ENCODE peak calls at places on chromosomes 16 and 17, in eight cellular contexts. Z is heart left ventricle, F is thyroid gland, Y is GM10248, R is HL-60, S is hepatocyte, K is fibroblast of mammary gland, U is fibroblast of the aortic adventitia. J is an unnamed sample.
A peak's percentile ranks its signal among the peaks of the same experiment; 100 is the strongest.

GRCh38 chr17:2050246-2050866 is 4.5 kb upstream of the HIC1 start:
- DNase-seq in F (peak; percentile 61), S (peak; percentile 91), K (peak; percentile 64), R (no peak), U (no peak), Z (peak; percentile 74), Y (peak; percentile 71), J (no peak)

GRCh38 chr17:48907713-48908046 is 527 bp upstream of the UBE2Z start:
- DNase-seq in Y (no peak), S (peak; percentile 37), F (no peak), Z (no peak), U (no peak), R (no peak), K (peak; percentile 65), J (no peak)

GRCh38 chr17:7484067-7484963 is at the start of gene POLR2A:
- DNase-seq in U (peak; percentile 99), S (peak; percentile 99), Z (peak; percentile 98), R (peak; percentile 82), K (peak; percentile 98), F (peak; percentile 99), Y (peak; percentile 99), J (peak; percentile 99)

GRCh38 chr16:3525951-3526350 is 25.1 kb downstream of the CLUAP1 start:
- DNase-seq in F (no peak), Y (no peak), U (no peak), Z (no peak), K (no peak), R (no peak), S (no peak), J (no peak)

GRCh38 chr16:82855471-82855870 is 228.7 kb downstream of the CDH13 start:
- DNase-seq in K (peak; percentile 52), F (no peak), U (peak; percentile 67), R (no peak), Y (no peak), Z (no peak), S (no peak), J (no peak)

GRCh38 chr16:11107781-11108465 is 148.1 kb downstream of the SOCS1 start:
- DNase-seq in R (no peak), K (peak; percentile 61), Y (no peak), Z (no peak), U (peak; percentile 26), S (no peak), F (no peak), J (no peak)

GRCh38 chr16:89842471-89843408 is 14.5 kb downstream of the SPIRE2 start:
- DNase-seq in Y (no peak), S (no peak), F (peak; percentile 57), U (peak; percentile 62), R (no peak), K (peak; percentile 31), Z (peak; percentile 57), J (no peak)

GRCh38 chr16:57388359-57389086 is 16.0 kb upstream of the CCL17 start:
- DNase-seq in F (no peak), Z (no peak), Y (no peak), S (no peak), K (no peak), U (no peak), R (no peak), J (no peak)

GRCh38 chr17:73585583-73585982 is 58.7 kb downstream of the SDK2 start:
- DNase-seq in R (no peak), U (no peak), F (no peak), K (no peak), Z (no peak), S (no peak), Y (no peak), J (no peak)

GRCh38 chr16:8874388-8874787 is 5.6 kb upstream of the CARHSP1 start:
- DNase-seq in R (no peak), U (peak; percentile 84), S (peak; percentile 46), Y (no peak), K (peak; percentile 34), F (no peak), Z (no peak), J (no peak)

GRCh38 chr17:189444-189843 is 8.0 kb upstream of the DOC2B start:
- DNase-seq in F (no peak), R (no peak), K (no peak), U (no peak), S (no peak), Y (no peak), Z (no peak), J (no peak)

GRCh38 chr16:50821586-50821985 is 79.7 kb downstream of the CYLD start:
- DNase-seq in F (no peak), R (no peak), Z (no peak), S (no peak), K (peak; percentile 18), U (no peak), Y (no peak), J (no peak)

GRCh38 chr17:43651621-43652480 is 9.9 kb downstream of the MEOX1 start:
- DNase-seq in Z (no peak), R (no peak), F (no peak), S (no peak), Y (no peak), K (no peak), U (no peak), J (no peak)

GRCh38 chr16:13866073-13866472 is 53.9 kb upstream of the ERCC4 start:
- DNase-seq in U (peak; percentile 92), K (peak; percentile 81), S (peak; percentile 90), F (peak; percentile 86), Y (peak; percentile 44), R (peak; percentile 3), Z (peak; percentile 72), J (no peak)

GRCh38 chr16:65414284-65414984 is 292.6 kb upstream of the CDH11 start:
- DNase-seq in U (peak; percentile 75), K (peak; percentile 93), Z (no peak), S (peak; percentile 15), F (no peak), R (no peak), Y (no peak), J (no peak)

GRCh38 chr16:64356267-64356666 is 765.6 kb downstream of the CDH11 start:
- DNase-seq in U (peak; percentile 91), K (peak; percentile 92), F (no peak), S (peak; percentile 50), Y (no peak), R (no peak), Z (no peak), J (no peak)

GRCh38 chr16:59044616-59045015 is 310.5 kb upstream of the GOT2 start:
- DNase-seq in U (no peak), F (no peak), R (no peak), S (no peak), Z (no peak), Y (no peak), K (peak; percentile 7), J (no peak)

GRCh38 chr17:44558349-44559287 is 1.3 kb downstream of the FZD2 start:
- DNase-seq in R (no peak), Y (no peak), F (no peak), K (no peak), U (no peak), S (no peak), Z (no peak), J (no peak)

GRCh38 chr17:71441098-71441497 is 679.7 kb upstream of the SOX9 start:
- DNase-seq in R (no peak), U (peak; percentile 54), Y (no peak), S (peak; percentile 47), F (no peak), K (peak; percentile 91), Z (no peak), J (no peak)

GRCh38 chr17:81701288-81702071 is 1.7 kb upstream of the MRPL12 start:
- DNase-seq in Z (no peak), S (peak; percentile 40), Y (no peak), F (no peak), K (no peak), R (no peak), U (no peak), J (no peak)
- TF ChIP-seq CTCF in Z (no peak), S (peak; percentile 9), Y (peak; percentile 19), F (no peak), K (no peak), R (peak; percentile 4), U (no peak), J (no peak)

DNA sequence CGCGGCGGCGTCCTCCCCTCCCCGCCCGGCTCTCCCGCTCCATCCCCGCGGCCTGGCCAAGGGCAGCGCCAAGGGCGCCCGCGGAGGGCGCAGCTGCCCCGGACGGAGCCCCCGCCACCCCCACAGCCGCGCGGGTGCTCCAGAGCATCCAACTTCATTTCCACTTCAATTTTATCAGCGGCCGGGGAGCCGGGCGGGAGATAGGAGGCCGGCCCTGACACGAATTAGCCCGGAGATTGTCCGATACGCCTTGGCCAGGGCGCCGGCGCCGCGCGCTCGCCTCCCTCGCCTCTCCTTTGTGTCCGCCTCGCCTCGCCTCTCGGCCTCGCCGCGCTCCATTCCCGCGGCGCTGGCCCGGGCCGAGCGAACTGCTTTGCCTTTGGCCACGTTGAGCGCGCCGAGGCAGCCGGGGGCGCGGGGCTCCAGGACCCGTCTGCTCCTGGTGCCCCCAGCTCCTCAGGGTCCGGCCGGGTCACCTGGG is 129.1 kb upstream of the LHX1 start:
- DNase-seq in S (peak; percentile 23), F (no peak), R (no peak), K (no peak), U (no peak), Y (no peak), Z (no peak), J (no peak)
- TF ChIP-seq CTCF in S (no peak), F (no peak), R (no peak), K (no peak), U (no peak), Y (no peak), Z (no peak), J (no peak)

DNA sequence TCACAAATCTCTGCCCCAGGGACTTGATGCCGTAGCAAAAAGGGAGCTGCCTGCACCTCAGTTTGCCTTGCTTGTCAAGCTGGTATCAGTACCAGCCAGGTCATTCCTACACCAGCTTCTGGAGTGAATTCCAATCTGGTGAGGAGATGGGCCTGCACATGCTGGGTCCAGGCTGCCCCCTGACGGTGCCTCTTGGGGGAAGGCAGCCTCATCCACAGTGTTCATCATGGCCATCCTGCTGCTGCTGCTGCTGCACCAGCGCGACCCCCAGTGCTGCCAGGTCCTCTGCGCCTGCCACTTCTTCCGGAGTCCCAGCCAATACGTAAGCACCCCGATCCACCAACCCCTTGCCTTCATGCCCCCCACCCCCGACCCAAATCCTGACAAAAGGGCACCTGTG is 8.3 kb downstream of the MRPL27 start:
- DNase-seq in F (no peak), S (peak; percentile 58), U (no peak), Z (no peak), Y (no peak), R (no peak), K (no peak), J (no peak)
- TF ChIP-seq CTCF in F (no peak), S (peak; percentile 24), U (no peak), Z (no peak), Y (no peak), R (no peak), K (no peak), J (no peak)

DNA sequence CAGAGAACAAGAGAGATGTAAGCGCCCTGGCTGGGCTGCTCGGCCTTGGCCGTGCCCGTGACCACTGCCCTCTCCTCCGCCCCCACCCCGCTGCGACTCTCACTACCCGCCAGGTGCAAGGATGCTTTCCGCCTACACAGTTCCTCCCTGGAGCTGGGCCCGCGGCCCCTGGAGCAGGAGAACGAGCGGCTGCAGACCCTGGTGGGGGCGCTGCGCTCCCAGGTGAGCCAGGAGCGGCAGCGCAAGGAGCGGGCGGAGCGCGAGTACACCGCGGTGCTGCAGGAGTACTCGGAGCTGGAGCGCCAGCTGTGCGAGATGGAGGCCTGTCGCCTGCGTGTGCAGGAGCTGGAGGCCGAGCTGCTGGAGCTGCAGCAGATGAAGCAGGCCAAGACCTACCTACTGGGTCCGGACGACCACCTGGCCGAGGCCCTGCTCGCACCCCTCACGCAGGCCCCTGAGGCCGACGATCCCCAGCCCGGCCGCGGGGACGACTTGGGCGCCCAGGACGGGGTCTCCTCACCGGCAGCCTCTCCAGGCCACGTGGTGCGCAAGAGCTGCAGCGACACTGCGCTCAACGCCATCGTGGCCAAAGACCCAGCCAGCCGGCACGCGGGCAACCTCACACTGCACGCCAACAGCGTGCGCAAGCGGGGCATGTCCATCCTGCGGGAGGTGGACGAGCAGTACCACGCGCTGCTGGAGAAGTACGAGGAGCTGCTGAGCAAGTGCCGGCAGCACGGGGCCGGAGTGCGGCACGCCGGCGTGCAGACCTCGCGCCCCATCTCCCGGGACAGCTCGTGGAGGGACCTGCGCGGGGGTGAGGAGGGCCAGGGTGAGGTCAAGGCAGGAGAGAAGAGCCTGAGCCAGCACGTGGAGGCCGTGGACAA is 9.2 kb upstream of the MRPL58 start:
- DNase-seq in R (no peak), K (no peak), U (no peak), S (no peak), F (no peak), Z (no peak), Y (no peak), J (no peak)
- TF ChIP-seq CTCF in R (no peak), K (no peak), U (no peak), S (no peak), F (no peak), Z (no peak), Y (no peak), J (no peak)